ENCODE peak calls at places on chromosomes 6 and 20, in four cellular contexts. O is lung, C is mesenteric fat pad, P is NCI-H774. T is an unnamed sample.

GRCh38 chr20:15561707-15562106 is 1011.5 kb downstream of the KIF16B start:
- DNase-seq in P (no peak), O (no peak), C (no peak), T (no peak)

GRCh38 chr6:19691465-19692167 is 145.6 kb upstream of the ID4 start:
- DNase-seq in O (no peak), C (no peak), P (no peak), T (no peak)

GRCh38 chr6:11556308-11556707 is 18.8 kb downstream of the TMEM170B start:
- DNase-seq in O (no peak), P (no peak), C (no peak), T (no peak)

GRCh38 chr6:69868252-69868804 is 2.0 kb downstream of the COL19A1 start:
- DNase-seq in C (no peak), P (no peak), O (no peak), T (no peak)

GRCh38 chr20:44176833-44177533 is 10.0 kb downstream of the JPH2 start:
- DNase-seq in P (no peak), C (no peak), O (no peak), T (no peak)

GRCh38 chr20:10282930-10283556 is 64.4 kb downstream of the SNAP25 start:
- DNase-seq in P (no peak), O (no peak), C (no peak), T (no peak)

GRCh38 chr6:105359419-105360366 is 43.2 kb downstream of the PREP start:
- DNase-seq in P (no peak), O (no peak), C (no peak), T (no peak)

GRCh38 chr6:41037107-41037900 is 1.7 kb downstream of the UNC5CL start:
- DNase-seq in P (no peak), C (no peak), O (no peak), T (no peak)

GRCh38 chr6:92688328-92688727 is 731.0 kb downstream of the EPHA7 start:
- DNase-seq in P (no peak), O (no peak), C (no peak), T (no peak)

GRCh38 chr6:29451471-29452193 is 5.2 kb downstream of the OR11A1 start:
- DNase-seq in O (no peak), C (no peak), P (no peak), T (no peak)

GRCh38 chr20:51360451-51361230 is 181.9 kb downstream of the NFATC2 start:
- DNase-seq in P (no peak), C (no peak), O (no peak), T (no peak)

GRCh38 chr20:55790178-55790577 is 215.1 kb downstream of the CBLN4 start:
- DNase-seq in O (no peak), P (no peak), C (no peak), T (no peak)

GRCh38 chr6:4380881-4381281 is 245.5 kb upstream of the ECI2 start:
- DNase-seq in O (no peak), P (no peak), C (no peak), T (no peak)

GRCh38 chr6:16523550-16524379 is 237.5 kb downstream of the ATXN1 start:
- DNase-seq in C (no peak), P (no peak), O (no peak), T (no peak)

GRCh38 chr6:29728173-29728879 is 5.1 kb downstream of the HLA-F start:
- DNase-seq in C (no peak), P (no peak), O (no peak), T (no peak)

GRCh38 chr20:6632187-6632586 is 135.3 kb upstream of the BMP2 start:
- DNase-seq in O (no peak), P (no peak), C (no peak), T (no peak)

GRCh38 chr6:2766767-2767314 is 1.6 kb downstream of the WRNIP1 start:
- DNase-seq in C (no peak), P (no peak), O (no peak), T (no peak)

GRCh38 chr20:4765681-4766080 is 44.0 kb downstream of the PRND start:
- DNase-seq in O (no peak), C (no peak), P (no peak), T (no peak)

GRCh38 chr20:50089140-50089786 is 23.7 kb downstream of the UBE2V1 start:
- DNase-seq in C (peak), O (no peak), P (no peak), T (no peak)

GRCh38 chr6:140153703-140154102 is 779.3 kb upstream of the CITED2 start:
- DNase-seq in C (no peak), O (no peak), P (no peak), T (no peak)

GRCh38 chr20:21323640-21324039 is 20.5 kb downstream of the XRN2 start:
- DNase-seq in P (no peak), C (no peak), O (no peak), T (no peak)

GRCh38 chr6:102619585-102619984 is 1226.1 kb downstream of the GRIK2 start:
- DNase-seq in P (peak), C (no peak), O (no peak), T (no peak)

GRCh38 chr6:33417903-33418689 is at the start of gene CUTA:
- DNase-seq in P (peak), C (peak), O (peak), T (peak)

GRCh38 chr6:157013649-157014365 is 236.6 kb downstream of the ARID1B start:
- DNase-seq in P (no peak), C (no peak), O (no peak), T (no peak)

GRCh38 chr6:99997141-99997540 is 3.1 kb upstream of the MCHR2 start:
- DNase-seq in C (no peak), P (no peak), O (no peak), T (no peak)

GRCh38 chr6:170227521-170227983 is 63.3 kb downstream of the DLL1 start:
- DNase-seq in C (no peak), P (no peak), O (no peak), T (no peak)

GRCh38 chr20:55348201-55348600 is 657.1 kb downstream of the CBLN4 start:
- DNase-seq in O (no peak), P (no peak), C (no peak), T (no peak)

GRCh38 chr20:8389381-8390368 is 257.6 kb downstream of the PLCB1 start:
- DNase-seq in O (no peak), P (peak), C (no peak), T (no peak)

GRCh38 chr6:7080311-7080710 is 27.4 kb upstream of the RREB1 start:
- DNase-seq in C (no peak), O (no peak), P (no peak), T (no peak)

GRCh38 chr20:41480054-41480770 is 113.6 kb upstream of the EMILIN3 start:
- DNase-seq in C (no peak), P (no peak), O (no peak), T (no peak)

GRCh38 chr6:87837876-87838275 is 135.8 kb upstream of the AKIRIN2 start:
- DNase-seq in C (no peak), O (no peak), P (no peak), T (no peak)

GRCh38 chr6:100366419-100366818 is 98.3 kb downstream of the SIM1 start:
- DNase-seq in C (no peak), P (no peak), O (no peak), T (no peak)

GRCh38 chr20:49948809-49949507 is 12.8 kb downstream of the RNF114 start:
- DNase-seq in P (no peak), O (no peak), C (no peak), T (no peak)

GRCh38 chr6:99002826-99003225 is 55.1 kb upstream of the FBXL4 start:
- DNase-seq in C (no peak), O (no peak), P (no peak), T (no peak)

T was measured in NCI-H1417 treated with DMSO at 0.1 percent for 48 hours.